ENCODE peak calls at places on chromosomes 12 and 14, in eight cellular contexts. H is AG10803, L is dorsolateral prefrontal cortex, M is BJ, B is adipocyte, S is GM23248, O is prostate gland, K is HCT116. A is an unnamed sample.

GRCh38 chr12:106302401-106303201 is at the start of gene TCP11L2:
- DNase-seq in S (peak; percentile 94), H (peak; percentile 80), L (peak; percentile 91), B (peak; percentile 95), O (peak; percentile 90), K (no peak), M (no peak), A (no peak)

GRCh38 chr12:11719678-11720099 is 70.2 kb downstream of the ETV6 start:
- DNase-seq in M (peak; percentile 80), O (no peak), L (peak; percentile 84), B (peak; percentile 87), H (peak; percentile 91), K (no peak), S (peak; percentile 99), A (no peak)

GRCh38 chr14:65926935-65927700 is 514.6 kb downstream of the FUT8 start:
- DNase-seq in H (no peak), L (no peak), S (no peak), K (no peak), O (no peak), M (no peak), B (no peak), A (no peak)

GRCh38 chr12:10753066-10753465 is 29.9 kb upstream of the YBX3 start:
- DNase-seq in K (no peak), L (no peak), H (peak; percentile 63), B (peak; percentile 22), O (no peak), S (peak; percentile 76), M (peak; percentile 26), A (peak; percentile 61)

GRCh38 chr12:92400006-92400405 is 254.4 kb upstream of the BTG1 start:
- DNase-seq in M (no peak), K (no peak), B (no peak), O (no peak), S (no peak), L (no peak), H (no peak), A (no peak)

GRCh38 chr12:12807970-12808702 is 5.0 kb upstream of the DDX47 start:
- DNase-seq in H (no peak), K (no peak), M (no peak), L (no peak), O (no peak), B (peak; percentile 42), S (peak; percentile 67), A (no peak)

GRCh38 chr12:64665506-64665905 is 55.2 kb downstream of the RASSF3 start:
- DNase-seq in L (no peak), K (no peak), S (no peak), M (no peak), B (no peak), O (no peak), H (no peak), A (no peak)

GRCh38 chr14:101018561-101019290 is 115.2 kb upstream of the RTL1 start:
- DNase-seq in M (no peak), S (no peak), O (peak; percentile 2), H (no peak), L (peak; percentile 39), B (no peak), K (no peak), A (no peak)

GRCh38 chr12:41365653-41366131 is 177.6 kb downstream of the PDZRN4 start:
- DNase-seq in M (no peak), S (no peak), O (no peak), B (no peak), K (no peak), H (no peak), L (no peak), A (peak; percentile 33)

GRCh38 chr12:32191445-32191844 is 84.8 kb downstream of the BICD1 start:
- DNase-seq in B (no peak), L (no peak), K (no peak), O (no peak), M (no peak), H (no peak), S (no peak), A (no peak)
- H3K4me3 ChIP-seq in B (no peak overlapping the region), L (no peak overlapping the region), K (no peak overlapping the region), O (no peak overlapping the region), M (no peak overlapping the region), H (no peak overlapping the region), S (no peak overlapping the region), A (no peak overlapping the region)

DNA sequence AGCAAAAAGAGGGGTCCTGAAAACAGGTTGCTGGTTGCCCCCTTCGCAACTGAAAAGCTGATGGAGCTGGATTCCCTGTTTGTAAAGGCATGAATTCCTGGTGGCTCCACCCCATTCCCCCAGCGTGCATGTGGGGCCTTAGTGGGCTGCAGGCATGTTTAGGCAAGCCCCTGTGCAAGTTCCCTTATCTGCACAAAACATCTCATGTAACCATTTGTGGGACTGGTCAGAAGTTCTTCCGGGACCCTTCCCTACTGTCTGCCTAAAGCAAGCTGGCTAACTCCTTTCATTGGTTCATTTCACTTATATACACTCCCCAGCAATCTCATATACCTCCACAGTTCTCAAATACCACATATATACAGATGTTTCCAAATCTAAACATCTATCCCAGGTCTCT is 24.0 kb upstream of the HIGD1C start:
- DNase-seq in M (no peak), K (no peak), B (no peak), O (peak; percentile 35), H (no peak), S (no peak), L (no peak), A (no peak)
- H3K4me3 ChIP-seq in M (no peak overlapping the region), K (no peak overlapping the region), B (peak overlapping the region; percentile 99), O (peak overlapping the region; percentile 68), H (no peak overlapping the region), S (no peak overlapping the region), L (peak overlapping the region; percentile 69), A (peak overlapping the region; percentile 71)

GRCh38 chr12:111408116-111408440 is 2.4 kb downstream of the SH2B3 start:
- DNase-seq in S (peak; percentile 24), L (no peak), B (no peak), H (no peak), M (no peak), O (no peak), K (no peak), A (no peak)
- H3K4me3 ChIP-seq in S (peak overlapping the region; percentile 93), L (no peak overlapping the region), B (peak overlapping the region; percentile 94), H (peak overlapping the region; percentile 92), M (peak overlapping the region; percentile 2), O (no peak overlapping the region), K (no peak overlapping the region), A (peak overlapping the region; percentile 86)

GRCh38 chr12:6935221-6935550 is 7.4 kb downstream of the ATN1 start:
- DNase-seq in B (no peak), M (no peak), O (no peak), H (no peak), K (no peak), L (no peak), S (peak; percentile 27), A (no peak)

GRCh38 chr12:6934110-6934509 is 6.4 kb downstream of the ATN1 start:
- DNase-seq in H (no peak), L (no peak), K (no peak), M (no peak), S (peak; percentile 42), O (no peak), B (no peak), A (no peak)

GRCh38 chr12:6936378-6936638 is 7.3 kb upstream of the RNU7-1 start:
- DNase-seq in K (no peak), H (no peak), L (no peak), O (no peak), S (no peak), B (no peak), M (no peak), A (no peak)

GRCh38 chr12:6936642-6937480 is 6.8 kb upstream of the RNU7-1 start:
- DNase-seq in O (no peak), S (no peak), K (no peak), H (no peak), M (no peak), L (no peak), B (no peak), A (no peak)

DNA sequence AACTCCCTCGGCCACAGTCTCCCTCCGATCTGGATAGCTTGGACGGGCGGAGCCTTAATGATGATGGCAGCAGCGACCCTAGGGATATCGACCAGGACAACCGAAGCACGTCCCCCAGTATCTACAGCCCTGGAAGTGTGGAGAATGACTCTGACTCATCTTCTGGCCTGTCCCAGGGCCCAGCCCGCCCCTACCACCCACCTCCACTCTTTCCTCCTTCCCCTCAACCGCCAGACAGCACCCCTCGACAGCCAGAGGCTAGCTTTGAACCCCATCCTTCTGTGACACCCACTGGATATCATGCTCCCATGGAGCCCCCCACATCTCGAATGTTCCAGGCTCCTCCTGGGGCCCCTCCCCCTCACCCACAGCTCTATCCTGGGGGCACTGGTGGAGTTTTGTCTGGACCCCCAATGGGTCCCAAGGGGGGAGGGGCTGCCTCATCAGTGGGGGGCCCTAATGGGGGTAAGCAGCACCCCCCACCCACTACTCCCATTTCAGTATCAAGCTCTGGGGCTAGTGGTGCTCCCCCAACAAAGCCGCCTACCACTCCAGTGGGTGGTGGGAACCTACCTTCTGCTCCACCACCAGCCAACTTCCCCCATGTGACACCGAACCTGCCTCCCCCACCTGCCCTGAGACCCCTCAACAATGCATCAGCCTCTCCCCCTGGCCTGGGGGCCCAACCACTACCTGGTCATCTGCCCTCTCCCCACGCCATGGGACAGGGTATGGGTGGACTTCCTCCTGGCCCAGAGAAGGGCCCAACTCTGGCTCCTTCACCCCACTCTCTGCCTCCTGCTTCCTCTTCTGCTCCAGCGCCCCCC is 7.9 kb upstream of the RNU7-1 start:
- DNase-seq in O (no peak), S (peak; percentile 55), H (no peak), M (no peak), K (no peak), L (no peak), B (no peak), A (no peak)
- H3K4me3 ChIP-seq in O (no peak overlapping the region), S (no peak overlapping the region), H (no peak overlapping the region), M (no peak overlapping the region), K (no peak overlapping the region), L (no peak overlapping the region), B (no peak overlapping the region), A (no peak overlapping the region)

GRCh38 chr12:54853933-54854538 is at the start of gene MUCL1:
- DNase-seq in M (peak; percentile 2), K (peak; percentile 62), L (no peak), O (peak; percentile 40), H (peak; percentile 59), B (peak; percentile 71), S (peak; percentile 69), A (peak; percentile 29)
- H3K4me3 ChIP-seq in M (no peak within 1 kb of the TSS), K (no peak within 1 kb of the TSS), L (no peak within 1 kb of the TSS), O (no peak within 1 kb of the TSS), H (no peak within 1 kb of the TSS), B (no peak within 1 kb of the TSS), S (no peak within 1 kb of the TSS), A (no peak within 1 kb of the TSS)

DNA sequence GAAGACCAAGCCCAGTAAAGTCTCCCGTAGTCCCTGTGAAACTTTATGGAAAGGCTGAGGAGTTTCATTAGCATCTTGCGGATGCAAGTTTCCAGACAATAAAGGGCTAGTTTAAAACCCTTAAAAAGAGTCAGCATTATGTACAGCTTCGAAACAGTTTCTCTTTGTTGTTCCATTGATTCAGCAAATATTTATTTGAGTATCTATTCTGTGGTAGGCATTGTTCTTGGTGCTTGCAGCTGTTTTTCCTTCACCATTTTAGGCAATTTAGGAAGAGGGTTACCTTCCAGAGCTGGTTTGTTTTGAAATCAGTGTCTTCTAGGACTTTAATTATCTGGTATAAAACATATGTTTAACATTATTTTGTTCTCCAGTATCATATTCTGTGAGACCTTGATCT is 1.5 kb downstream of the SLIRP start:
- DNase-seq in L (no peak), H (no peak), O (no peak), S (no peak), M (no peak), K (no peak), B (no peak), A (no peak)
- H3K4me3 ChIP-seq in L (peak overlapping the region; percentile 92), H (peak overlapping the region; percentile 96), O (peak overlapping the region; percentile 96), S (peak overlapping the region; percentile 92), M (no peak overlapping the region), K (peak overlapping the region; percentile 89), B (peak overlapping the region; percentile 100), A (peak overlapping the region; percentile 99)

A was measured in epithelial cell of proximal tubule.